ENCODE peak calls at places on chromosomes 11 and 22, in seven cellular contexts. One of them, this sample, is unnamed.

GRCh38 chr11:1654388-1655167 is 25.0 kb downstream of the KRTAP5-5 start:
- DNase-seq in upper lobe of right lung: peak
- DNase-seq in Peyer's patch: no peak
- DNase-seq in psoas muscle: no peak
- DNase-seq in stomach: no peak
- DNase-seq in HL-60: no peak
- DNase-seq in heart left ventricle: no peak
- DNase-seq in this sample: no peak

GRCh38 chr11:28757725-28758515 is 649.7 kb downstream of the METTL15 start:
- DNase-seq in upper lobe of right lung: no peak
- DNase-seq in Peyer's patch: no peak
- DNase-seq in psoas muscle: no peak
- DNase-seq in stomach: no peak
- DNase-seq in HL-60: no peak
- DNase-seq in heart left ventricle: no peak
- DNase-seq in this sample: no peak

GRCh38 chr11:9120659-9121350 is 29.4 kb upstream of the SCUBE2 start:
- DNase-seq in upper lobe of right lung: no peak
- DNase-seq in Peyer's patch: no peak
- DNase-seq in psoas muscle: no peak
- DNase-seq in stomach: no peak
- DNase-seq in HL-60: no peak
- DNase-seq in heart left ventricle: no peak
- DNase-seq in this sample: no peak

GRCh38 chr22:30038219-30038618 is 42.0 kb upstream of the HORMAD2 start:
- DNase-seq in upper lobe of right lung: no peak
- DNase-seq in Peyer's patch: no peak
- DNase-seq in psoas muscle: no peak
- DNase-seq in stomach: peak
- DNase-seq in HL-60: no peak
- DNase-seq in heart left ventricle: peak
- DNase-seq in this sample: no peak

GRCh38 chr22:37230673-37231405 is 13.2 kb downstream of the RAC2 start:
- DNase-seq in upper lobe of right lung: peak
- DNase-seq in Peyer's patch: peak
- DNase-seq in psoas muscle: no peak
- DNase-seq in stomach: no peak
- DNase-seq in HL-60: no peak
- DNase-seq in heart left ventricle: no peak
- DNase-seq in this sample: no peak

GRCh38 chr11:119755351-119756071 is 26.5 kb upstream of the NECTIN1 start:
- DNase-seq in upper lobe of right lung: peak
- DNase-seq in Peyer's patch: no peak
- DNase-seq in psoas muscle: no peak
- DNase-seq in stomach: no peak
- DNase-seq in HL-60: no peak
- DNase-seq in heart left ventricle: no peak
- DNase-seq in this sample: no peak

GRCh38 chr11:73969091-73969490 is 13.6 kb downstream of the UCP2 start:
- DNase-seq in upper lobe of right lung: no peak
- DNase-seq in Peyer's patch: no peak
- DNase-seq in psoas muscle: no peak
- DNase-seq in stomach: no peak
- DNase-seq in HL-60: no peak
- DNase-seq in heart left ventricle: no peak
- DNase-seq in this sample: no peak

GRCh38 chr11:88538088-88538487 is 200.6 kb upstream of the CTSC start:
- DNase-seq in upper lobe of right lung: no peak
- DNase-seq in Peyer's patch: no peak
- DNase-seq in psoas muscle: no peak
- DNase-seq in stomach: no peak
- DNase-seq in HL-60: no peak
- DNase-seq in heart left ventricle: no peak
- DNase-seq in this sample: no peak

GRCh38 chr22:31680764-31681624 is 19.0 kb upstream of the PISD start:
- DNase-seq in upper lobe of right lung: no peak
- DNase-seq in Peyer's patch: no peak
- DNase-seq in psoas muscle: no peak
- DNase-seq in stomach: no peak
- DNase-seq in HL-60: peak
- DNase-seq in heart left ventricle: no peak
- DNase-seq in this sample: no peak

GRCh38 chr11:61731956-61732675 is 20.3 kb upstream of the MYRF start:
- DNase-seq in upper lobe of right lung: no peak
- DNase-seq in Peyer's patch: no peak
- DNase-seq in psoas muscle: no peak
- DNase-seq in stomach: no peak
- DNase-seq in HL-60: no peak
- DNase-seq in heart left ventricle: no peak
- DNase-seq in this sample: no peak

GRCh38 chr11:2569731-2570210 is 125.0 kb downstream of the KCNQ1 start:
- DNase-seq in upper lobe of right lung: peak
- DNase-seq in Peyer's patch: no peak
- DNase-seq in psoas muscle: peak
- DNase-seq in stomach: no peak
- DNase-seq in HL-60: no peak
- DNase-seq in heart left ventricle: no peak
- DNase-seq in this sample: no peak

GRCh38 chr11:57323503-57324153 is 1.1 kb downstream of the TNKS1BP1 start:
- DNase-seq in upper lobe of right lung: no peak
- DNase-seq in Peyer's patch: no peak
- DNase-seq in psoas muscle: no peak
- DNase-seq in stomach: no peak
- DNase-seq in HL-60: no peak
- DNase-seq in heart left ventricle: no peak
- DNase-seq in this sample: no peak

GRCh38 chr22:19986410-19987341 is 29.9 kb downstream of the ARVCF start:
- DNase-seq in upper lobe of right lung: peak
- DNase-seq in Peyer's patch: peak
- DNase-seq in psoas muscle: peak
- DNase-seq in stomach: peak
- DNase-seq in HL-60: peak
- DNase-seq in heart left ventricle: peak
- DNase-seq in this sample: peak

GRCh38 chr22:17097062-17097461 is 12.3 kb downstream of the IL17RA start:
- DNase-seq in upper lobe of right lung: peak
- DNase-seq in Peyer's patch: no peak
- DNase-seq in psoas muscle: no peak
- DNase-seq in stomach: no peak
- DNase-seq in HL-60: peak
- DNase-seq in heart left ventricle: no peak
- DNase-seq in this sample: no peak

GRCh38 chr22:17096095-17096494 is 11.3 kb downstream of the IL17RA start:
- DNase-seq in upper lobe of right lung: peak
- DNase-seq in Peyer's patch: no peak
- DNase-seq in psoas muscle: no peak
- DNase-seq in stomach: no peak
- DNase-seq in HL-60: no peak
- DNase-seq in heart left ventricle: no peak
- DNase-seq in this sample: no peak

GRCh38 chr22:17097701-17098100 is 12.9 kb downstream of the IL17RA start:
- DNase-seq in upper lobe of right lung: peak
- DNase-seq in Peyer's patch: no peak
- DNase-seq in psoas muscle: no peak
- DNase-seq in stomach: no peak
- DNase-seq in HL-60: no peak
- DNase-seq in heart left ventricle: no peak
- DNase-seq in this sample: no peak

GRCh38 chr22:17093081-17093480 is 8.3 kb downstream of the IL17RA start:
- DNase-seq in upper lobe of right lung: no peak
- DNase-seq in Peyer's patch: no peak
- DNase-seq in psoas muscle: no peak
- DNase-seq in stomach: no peak
- DNase-seq in HL-60: no peak
- DNase-seq in heart left ventricle: no peak
- DNase-seq in this sample: no peak

GRCh38 chr22:17095538-17095937 is 10.7 kb downstream of the IL17RA start:
- DNase-seq in upper lobe of right lung: peak
- DNase-seq in Peyer's patch: no peak
- DNase-seq in psoas muscle: no peak
- DNase-seq in stomach: no peak
- DNase-seq in HL-60: no peak
- DNase-seq in heart left ventricle: no peak
- DNase-seq in this sample: no peak
- TF ChIP-seq CTCF in upper lobe of right lung: peak
- TF ChIP-seq CTCF in Peyer's patch: no peak
- TF ChIP-seq CTCF in psoas muscle: no peak
- TF ChIP-seq CTCF in stomach: no peak
- TF ChIP-seq CTCF in HL-60: no peak
- TF ChIP-seq CTCF in heart left ventricle: no peak
- TF ChIP-seq CTCF in this sample: no peak

GRCh38 chr11:68355471-68355870 is 43.1 kb downstream of the LRP5 start:
- DNase-seq in upper lobe of right lung: peak
- DNase-seq in Peyer's patch: no peak
- DNase-seq in psoas muscle: no peak
- DNase-seq in stomach: no peak
- DNase-seq in HL-60: no peak
- DNase-seq in heart left ventricle: no peak
- DNase-seq in this sample: no peak
- H3K27ac ChIP-seq in upper lobe of right lung: peak
- H3K27ac ChIP-seq in Peyer's patch: no peak
- H3K27ac ChIP-seq in psoas muscle: peak
- H3K27ac ChIP-seq in stomach: peak
- H3K27ac ChIP-seq in HL-60: no peak
- H3K27ac ChIP-seq in heart left ventricle: no peak
- H3K27ac ChIP-seq in this sample: no peak

DNA sequence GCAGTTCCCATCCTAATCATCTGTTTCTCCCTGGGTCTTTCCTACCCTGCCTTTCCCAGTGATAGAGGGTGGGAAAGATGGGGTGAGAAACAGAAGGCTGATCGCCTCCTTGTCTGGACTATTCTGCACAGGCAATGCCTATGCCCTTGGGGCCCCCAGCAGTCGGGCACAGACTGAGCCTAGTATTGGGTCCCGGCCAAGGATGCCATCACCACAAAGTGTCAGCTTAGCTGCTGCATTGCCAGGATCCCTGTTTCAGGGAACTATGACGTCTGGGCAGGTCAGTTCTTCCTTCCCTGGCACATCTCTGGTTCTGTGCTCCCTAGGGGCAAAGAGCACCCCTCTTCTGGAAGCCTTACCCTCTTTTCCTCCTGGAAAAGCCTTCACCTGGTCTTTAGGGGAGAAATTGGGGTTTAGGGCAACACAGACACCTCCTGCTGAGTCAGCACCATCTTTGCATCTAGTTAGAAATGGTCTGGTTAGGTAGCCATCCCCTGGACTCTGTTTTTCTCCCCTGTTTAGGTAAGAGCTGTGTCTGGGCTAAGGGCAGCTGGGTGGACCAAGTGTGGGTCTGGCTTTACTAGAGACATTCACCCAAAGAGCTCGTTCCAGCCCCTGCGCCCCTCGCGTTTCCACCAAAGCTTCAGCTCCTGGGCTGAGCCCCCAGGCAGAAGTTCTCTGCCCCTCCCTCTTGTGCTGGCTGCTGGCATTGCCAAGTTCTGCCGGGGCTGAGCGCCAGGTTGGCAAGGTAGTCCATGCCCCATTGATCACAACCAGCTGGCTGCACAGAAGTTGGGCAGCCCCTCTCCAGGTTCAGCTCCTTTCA is 2.0 kb downstream of the ADAMTS8 start:
- DNase-seq in upper lobe of right lung: no peak
- DNase-seq in Peyer's patch: no peak
- DNase-seq in psoas muscle: no peak
- DNase-seq in stomach: no peak
- DNase-seq in HL-60: no peak
- DNase-seq in heart left ventricle: peak
- DNase-seq in this sample: no peak
- H3K4me3 ChIP-seq in upper lobe of right lung: peak
- H3K4me3 ChIP-seq in Peyer's patch: peak
- H3K4me3 ChIP-seq in psoas muscle: peak
- H3K4me3 ChIP-seq in stomach: peak
- H3K4me3 ChIP-seq in HL-60: no peak
- H3K4me3 ChIP-seq in heart left ventricle: no peak
- H3K4me3 ChIP-seq in this sample: no peak

DNA sequence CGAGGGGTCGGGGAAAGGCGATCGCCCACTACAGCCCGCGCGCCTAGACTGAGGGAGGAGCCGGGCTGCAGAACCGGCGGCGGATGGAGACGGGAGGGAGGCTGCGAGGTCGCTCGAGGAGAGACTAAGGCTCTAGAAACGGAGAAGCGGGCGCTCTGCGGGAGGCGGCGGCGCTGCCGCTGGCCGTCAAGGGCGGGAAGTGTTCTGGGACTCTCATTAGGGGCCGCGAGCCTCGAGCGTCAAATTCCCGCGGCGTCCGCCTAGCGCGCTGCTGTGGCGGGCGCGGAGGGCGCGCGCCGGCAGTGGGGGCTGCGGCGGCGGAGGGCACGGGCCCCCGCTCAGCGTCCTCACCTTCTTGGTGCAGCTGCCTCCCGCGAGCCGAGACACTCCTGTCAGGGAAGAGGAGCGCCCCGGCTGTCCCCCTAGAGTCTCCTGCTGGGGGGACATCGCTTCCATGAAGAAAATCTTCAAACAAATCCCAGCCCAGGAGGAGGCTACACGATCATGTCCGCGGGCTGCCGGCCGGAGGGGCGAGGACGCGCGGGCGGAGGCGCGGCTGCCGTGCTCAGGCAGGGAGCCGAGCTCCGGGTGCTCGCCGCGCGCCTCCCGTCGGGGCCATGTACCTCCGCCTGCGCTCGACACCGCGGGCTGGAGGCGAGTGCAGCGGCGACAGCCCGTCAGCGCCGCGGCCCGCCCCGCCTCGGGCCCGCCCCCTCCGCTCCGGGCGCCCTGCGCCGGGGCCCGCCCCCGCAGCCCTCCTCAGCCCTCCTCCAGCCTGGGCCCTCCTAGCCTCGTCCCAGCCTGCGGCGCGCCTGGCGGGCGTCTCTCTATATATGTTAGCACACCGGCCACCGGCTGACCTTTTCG is at the start of gene ARHGAP20:
- DNase-seq in upper lobe of right lung: peak
- DNase-seq in Peyer's patch: peak
- DNase-seq in psoas muscle: peak
- DNase-seq in stomach: peak
- DNase-seq in HL-60: peak
- DNase-seq in heart left ventricle: peak
- DNase-seq in this sample: peak
- TF ChIP-seq CTCF in upper lobe of right lung: peak
- TF ChIP-seq CTCF in Peyer's patch: no peak
- TF ChIP-seq CTCF in psoas muscle: no peak
- TF ChIP-seq CTCF in stomach: no peak
- TF ChIP-seq CTCF in HL-60: no peak
- TF ChIP-seq CTCF in heart left ventricle: no peak
- TF ChIP-seq CTCF in this sample: no peak

GRCh38 chr22:22821340-22821739 is 66.3 kb upstream of the IGLL5 start:
- DNase-seq in upper lobe of right lung: no peak
- DNase-seq in Peyer's patch: no peak
- DNase-seq in psoas muscle: no peak
- DNase-seq in stomach: no peak
- DNase-seq in HL-60: no peak
- DNase-seq in heart left ventricle: no peak
- DNase-seq in this sample: no peak
- H3K27ac ChIP-seq in upper lobe of right lung: peak
- H3K27ac ChIP-seq in Peyer's patch: peak
- H3K27ac ChIP-seq in psoas muscle: no peak
- H3K27ac ChIP-seq in stomach: no peak
- H3K27ac ChIP-seq in HL-60: no peak
- H3K27ac ChIP-seq in heart left ventricle: no peak
- H3K27ac ChIP-seq in this sample: peak

This sample was measured in CD8-positive, alpha-beta T cell.